ENCODE peak calls at places on chromosomes 13 and 19, in nine cellular contexts. J, Q, Y, T, S, Z, C, P and U are unnamed samples.

GRCh38 chr13:80547885-80548284 is 207.0 kb upstream of the SPRY2 start:
- DNase-seq in T (no peak), Q (no peak), J (no peak), P (no peak), S (no peak), Y (no peak), C (peak; percentile 83), Z (no peak), U (peak; percentile 35)

GRCh38 chr13:29754486-29754806 is 96.0 kb downstream of the UBL3 start:
- DNase-seq in P (peak; percentile 28), T (no peak), Z (no peak), S (no peak), Q (peak; percentile 79), J (no peak), C (peak; percentile 24), Y (no peak), U (peak; percentile 43)

GRCh38 chr13:106499905-106500304 is 35.6 kb downstream of the EFNB2 start:
- DNase-seq in S (peak; percentile 46), J (no peak), Q (no peak), C (peak; percentile 56), P (no peak), T (no peak), Y (no peak), Z (no peak), U (peak; percentile 26)

GRCh38 chr19:19285723-19286122 is 12.6 kb upstream of the TM6SF2 start:
- DNase-seq in C (no peak), Y (no peak), P (no peak), S (no peak), T (no peak), Q (no peak), J (no peak), Z (no peak), U (no peak)

GRCh38 chr19:48752511-48753365 is at the start of gene FUT1:
- DNase-seq in S (no peak), P (peak; percentile 91), J (no peak), C (peak; percentile 43), T (peak; percentile 88), Y (peak; percentile 72), Q (peak; percentile 98), Z (peak; percentile 98), U (no peak)

GRCh38 chr13:76758738-76759137 is 127.5 kb downstream of the KCTD12 start:
- DNase-seq in J (no peak), C (no peak), S (no peak), T (no peak), P (peak; percentile 25), Q (no peak), Y (no peak), Z (no peak), U (no peak)

GRCh38 chr13:106467406-106468122 is 67.9 kb downstream of the EFNB2 start:
- DNase-seq in S (no peak), T (no peak), Q (no peak), C (no peak), Z (no peak), Y (no peak), P (no peak), J (no peak), U (no peak)

GRCh38 chr13:52006491-52007245 is 4.6 kb downstream of the ATP7B start:
- DNase-seq in S (no peak), C (no peak), Z (no peak), P (no peak), T (no peak), J (no peak), Q (no peak), Y (no peak), U (no peak)

GRCh38 chr19:49425922-49426592 is 869 bp downstream of the GFY start:
- DNase-seq in Q (peak; percentile 98), Y (no peak), Z (no peak), J (no peak), T (peak; percentile 85), S (no peak), C (no peak), P (peak; percentile 37), U (peak; percentile 52)

GRCh38 chr19:48739835-48740704 is at the start of gene RASIP1:
- DNase-seq in S (no peak), C (no peak), P (no peak), Z (peak; percentile 65), J (no peak), T (no peak), Q (no peak), Y (peak; percentile 68), U (no peak)

GRCh38 chr13:74773263-74773662 is 639.1 kb upstream of the KLF12 start:
- DNase-seq in T (no peak), P (no peak), J (no peak), Z (no peak), Y (no peak), C (no peak), Q (no peak), S (no peak), U (peak; percentile 42)

GRCh38 chr13:44211286-44211685 is 162.3 kb upstream of the SERP2 start:
- DNase-seq in T (no peak), Y (no peak), Z (no peak), S (no peak), J (no peak), C (no peak), P (no peak), Q (no peak), U (no peak)

GRCh38 chr13:111429064-111429558 is 108.7 kb downstream of the TEX29 start:
- DNase-seq in Y (no peak), C (peak; percentile 12), J (peak; percentile 34), P (peak; percentile 47), Z (peak; percentile 66), T (peak; percentile 39), S (no peak), Q (peak; percentile 81), U (peak; percentile 30)

GRCh38 chr13:44048326-44048725 is 168.6 kb downstream of the LACC1 start:
- DNase-seq in T (no peak), J (no peak), S (no peak), P (peak; percentile 46), Q (no peak), Y (no peak), Z (no peak), C (peak; percentile 10), U (no peak)

GRCh38 chr19:38392707-38393308 is 4.3 kb downstream of the SPRED3 start:
- DNase-seq in T (no peak), J (no peak), C (peak; percentile 34), P (peak; percentile 10), Q (no peak), S (no peak), Z (no peak), Y (no peak), U (peak; percentile 61)

GRCh38 chr13:49132479-49133002 is 87.6 kb upstream of the MLNR start:
- DNase-seq in P (no peak), Q (no peak), J (no peak), Y (no peak), C (no peak), S (no peak), Z (no peak), T (no peak), U (no peak)

GRCh38 chr13:73060251-73061160 is 1.7 kb downstream of the KLF5 start:
- DNase-seq in C (peak; percentile 75), Q (no peak), Z (peak; percentile 30), S (no peak), T (no peak), P (peak; percentile 60), Y (no peak), J (peak; percentile 2), U (peak; percentile 88)

GRCh38 chr19:47229674-47230121 is 1.3 kb downstream of the BBC3 start:
- DNase-seq in Z (no peak), P (peak; percentile 22), Q (no peak), T (no peak), S (no peak), C (peak; percentile 41), J (peak; percentile 31), Y (no peak), U (peak; percentile 30)

DNA sequence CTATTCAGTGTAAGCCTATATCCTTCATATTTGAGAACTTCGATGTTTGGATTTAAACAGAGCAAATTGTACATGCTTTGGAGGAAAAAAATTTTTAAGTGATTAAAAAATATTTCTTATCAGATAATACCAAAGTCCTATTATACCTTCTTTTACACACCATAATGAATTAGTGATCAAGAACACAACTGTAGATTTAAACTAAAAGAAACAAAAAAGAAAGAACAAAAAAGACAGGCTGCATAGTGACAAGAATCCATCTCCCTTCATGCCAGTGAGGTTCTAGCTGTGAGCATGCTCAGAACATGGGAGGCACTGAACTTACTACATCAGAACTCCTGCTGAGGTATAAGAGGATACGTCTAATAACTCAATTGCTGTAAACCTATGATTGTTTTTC is at the start of gene RXFP2:
- DNase-seq in P (no peak), C (no peak), J (no peak), Q (no peak), T (no peak), S (no peak), Y (no peak), Z (no peak), U (no peak)
- H3K4me3 ChIP-seq in P (no peak within 1 kb of the TSS), C (no peak within 1 kb of the TSS), J (no peak within 1 kb of the TSS), Q (no peak within 1 kb of the TSS), T (no peak within 1 kb of the TSS), S (no peak within 1 kb of the TSS), Y (no peak within 1 kb of the TSS), Z (no peak within 1 kb of the TSS), U (no peak within 1 kb of the TSS)

GRCh38 chr19:40609561-40610395 is 8.6 kb downstream of the LTBP4 start:
- DNase-seq in S (peak; percentile 78), Y (peak; percentile 90), P (no peak), Z (peak; percentile 97), C (peak; percentile 67), T (no peak), Q (peak; percentile 95), J (peak; percentile 78), U (peak; percentile 84)

GRCh38 chr19:40611900-40612698 is 10.9 kb downstream of the LTBP4 start:
- DNase-seq in Q (no peak), S (no peak), Z (no peak), J (no peak), C (no peak), T (no peak), Y (no peak), P (no peak), U (no peak)

GRCh38 chr19:40611096-40611495 is 9.9 kb downstream of the LTBP4 start:
- DNase-seq in Y (no peak), J (no peak), Q (no peak), C (no peak), T (no peak), Z (no peak), S (no peak), P (peak; percentile 54), U (no peak)

GRCh38 chr19:40608957-40609356 is 7.8 kb downstream of the LTBP4 start:
- DNase-seq in P (no peak), Y (no peak), Q (no peak), Z (no peak), J (no peak), S (no peak), C (no peak), T (no peak), U (no peak)

GRCh38 chr19:40610396-40611064 is 9.4 kb downstream of the LTBP4 start:
- DNase-seq in C (no peak), T (no peak), Q (peak; percentile 42), Z (peak; percentile 82), P (no peak), Y (peak; percentile 74), S (no peak), J (peak; percentile 79), U (no peak)
- H3K4me3 ChIP-seq in C (no peak overlapping the region), T (peak overlapping the region; percentile 22), Q (peak overlapping the region; percentile 68), Z (no peak overlapping the region), P (no peak overlapping the region), Y (peak overlapping the region; percentile 57), S (no peak overlapping the region), J (peak overlapping the region; percentile 63), U (peak overlapping the region; percentile 17)

GRCh38 chr19:7670790-7671189 is 1.9 kb downstream of the RETN start:
- DNase-seq in C (no peak), Y (no peak), Q (peak; percentile 45), J (no peak), T (no peak), P (no peak), S (no peak), Z (no peak), U (no peak)
- H3K4me3 ChIP-seq in C (no peak overlapping the region), Y (no peak overlapping the region), Q (peak overlapping the region; percentile 79), J (no peak overlapping the region), T (peak overlapping the region; percentile 70), P (no peak overlapping the region), S (no peak overlapping the region), Z (no peak overlapping the region), U (no peak overlapping the region)

GRCh38 chr13:37769545-37769944 is 100.0 kb downstream of the TRPC4 start:
- DNase-seq in C (no peak), Z (no peak), P (no peak), J (no peak), S (no peak), T (no peak), Q (no peak), Y (no peak), U (no peak)
- H3K4me3 ChIP-seq in C (no peak overlapping the region), Z (no peak overlapping the region), P (no peak overlapping the region), J (no peak overlapping the region), S (no peak overlapping the region), T (no peak overlapping the region), Q (no peak overlapping the region), Y (no peak overlapping the region), U (no peak overlapping the region)